ENCODE peak calls at places on chromosomes 11 and 22, in six cellular contexts. T is iris pigment epithelial cell, U is heart right ventricle, C is left kidney, N is posterior vena cava, S is esophagus squamous epithelium. I is an unnamed sample.

GRCh38 chr11:10318527-10318802 is 13.6 kb downstream of the ADM start:
- DNase-seq in S (no peak), N (no peak), T (no peak), U (no peak), C (no peak), I (no peak)

GRCh38 chr11:129852125-129852740 is 36.6 kb downstream of the TMEM45B start:
- DNase-seq in U (no peak), S (no peak), N (no peak), T (peak; percentile 49), C (no peak), I (no peak)

GRCh38 chr22:24162377-24162927 is 18.8 kb upstream of the SUSD2 start:
- DNase-seq in U (no peak), N (no peak), S (no peak), C (no peak), T (no peak), I (no peak)

GRCh38 chr11:63643205-63643604 is 28.0 kb downstream of the ATL3 start:
- DNase-seq in T (no peak), N (no peak), C (no peak), U (no peak), S (no peak), I (no peak)

GRCh38 chr11:112614605-112615004 is 346.6 kb upstream of the NCAM1 start:
- DNase-seq in C (no peak), S (no peak), N (no peak), U (no peak), T (no peak), I (no peak)

GRCh38 chr11:11265994-11266606 is 87.0 kb downstream of the CSNK2A3 start:
- DNase-seq in C (peak; percentile 65), U (peak; percentile 27), S (no peak), N (no peak), T (peak; percentile 9), I (no peak)

GRCh38 chr11:64268687-64269379 is 15.6 kb downstream of the BAD start:
- DNase-seq in C (peak; percentile 61), N (peak; percentile 91), S (no peak), U (peak; percentile 69), T (peak; percentile 58), I (peak; percentile 94)

GRCh38 chr22:33028191-33028700 is 29.9 kb downstream of the SYN3 start:
- DNase-seq in N (no peak), T (no peak), C (peak; percentile 95), U (no peak), S (no peak), I (peak; percentile 5)

GRCh38 chr11:9850224-9850895 is 186.5 kb downstream of the SWAP70 start:
- DNase-seq in S (no peak), T (peak; percentile 85), C (no peak), U (no peak), N (no peak), I (no peak)

GRCh38 chr11:120738516-120739046 is 227.0 kb downstream of the GRIK4 start:
- DNase-seq in N (no peak), C (no peak), U (no peak), S (no peak), T (no peak), I (no peak)

I was measured in lower leg skin.